ENCODE peak calls at places on chromosomes 13 and 19, in eight cellular contexts. N is ovary, S is adrenal gland, P is A549, M is NB4, T is stomach, E is heart left ventricle, K is suprapubic skin. O is an unnamed sample.

GRCh38 chr13:77876176-77876575 is 42.5 kb downstream of the EDNRB start:
- DNase-seq in N (no peak), S (no peak), P (no peak), M (no peak), T (no peak), E (no peak), K (no peak), O (no peak)

GRCh38 chr19:55624109-55625003 is at the start of gene ZNF784:
- DNase-seq in N (peak), S (peak), P (peak), M (peak), T (peak), E (peak), K (peak), O (peak)

GRCh38 chr13:28421674-28422410 is 73.1 kb downstream of the FLT1 start:
- DNase-seq in N (no peak), S (no peak), P (no peak), M (peak), T (no peak), E (no peak), K (no peak), O (no peak)

GRCh38 chr19:29365836-29366417 is 153.0 kb upstream of the UQCRFS1 start:
- DNase-seq in N (no peak), S (no peak), P (no peak), M (no peak), T (no peak), E (no peak), K (no peak), O (no peak)

GRCh38 chr13:80339841-80340642 is 884 bp downstream of the SPRY2 start:
- DNase-seq in N (peak), S (peak), P (no peak), M (peak), T (peak), E (peak), K (peak), O (peak)

GRCh38 chr13:110841406-110841805 is 73.5 kb downstream of the ANKRD10 start:
- DNase-seq in N (no peak), S (no peak), P (no peak), M (no peak), T (no peak), E (no peak), K (no peak), O (no peak)

GRCh38 chr19:5850189-5850588 is 1.1 kb downstream of the FUT3 start:
- DNase-seq in N (no peak), S (no peak), P (no peak), M (no peak), T (no peak), E (no peak), K (no peak), O (no peak)

GRCh38 chr19:56838930-56839664 is 1.4 kb downstream of the PEG3 start:
- DNase-seq in N (peak), S (peak), P (no peak), M (no peak), T (peak), E (peak), K (peak), O (peak)

GRCh38 chr13:101149735-101150380 is 266.4 kb downstream of the NALCN start:
- DNase-seq in N (no peak), S (no peak), P (peak), M (peak), T (no peak), E (no peak), K (no peak), O (no peak)

GRCh38 chr13:110047511-110047910 is 259.4 kb downstream of the COL4A1 start:
- DNase-seq in N (peak), S (no peak), P (no peak), M (no peak), T (peak), E (peak), K (no peak), O (no peak)

GRCh38 chr13:37149380-37149779 is 43.9 kb upstream of the CSNK1A1L start:
- DNase-seq in N (no peak), S (no peak), P (no peak), M (no peak), T (no peak), E (no peak), K (no peak), O (no peak)

GRCh38 chr13:114142640-114143490 is 10.4 kb upstream of the RASA3 start:
- DNase-seq in N (no peak), S (no peak), P (no peak), M (peak), T (peak), E (peak), K (peak), O (peak)

GRCh38 chr13:73303858-73304257 is 245.1 kb downstream of the KLF5 start:
- DNase-seq in N (no peak), S (no peak), P (no peak), M (no peak), T (no peak), E (no peak), K (no peak), O (no peak)

GRCh38 chr13:97231118-97231831 is 9.1 kb downstream of the MBNL2 start:
- DNase-seq in N (no peak), S (no peak), P (no peak), M (no peak), T (no peak), E (peak), K (no peak), O (no peak)

GRCh38 chr19:4638330-4638729 is 986 bp upstream of the TNFAIP8L1 start:
- DNase-seq in N (peak), S (peak), P (no peak), M (no peak), T (no peak), E (peak), K (no peak), O (no peak)

GRCh38 chr13:110560606-110561334 is 752 bp downstream of the RAB20 start:
- DNase-seq in N (no peak), S (no peak), P (no peak), M (peak), T (peak), E (peak), K (no peak), O (peak)

GRCh38 chr19:15672580-15673175 is at the start of gene CYP4F12:
- DNase-seq in N (peak), S (peak), P (peak), M (peak), T (peak), E (peak), K (peak), O (peak)

GRCh38 chr13:105342421-105342820 is 1193.0 kb downstream of the EFNB2 start:
- DNase-seq in N (no peak), S (no peak), P (no peak), M (no peak), T (no peak), E (no peak), K (no peak), O (no peak)

DNA sequence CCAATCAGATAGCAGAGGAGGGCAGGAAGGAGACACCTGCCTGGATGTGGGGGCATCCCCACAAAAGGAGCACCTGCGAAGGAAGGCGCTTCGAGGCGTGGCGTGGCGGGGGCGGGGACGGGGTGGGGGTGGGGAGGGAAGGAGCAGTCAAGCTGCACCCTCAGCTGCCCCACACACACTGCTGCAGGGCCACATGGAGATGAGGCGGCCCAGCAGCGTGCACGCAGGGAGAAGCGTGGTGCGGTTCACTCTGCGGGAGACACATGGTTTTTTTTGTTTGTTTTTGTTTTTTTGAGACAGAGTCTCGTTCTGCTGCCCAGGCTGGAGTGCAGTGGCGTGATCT is 21.4 kb downstream of the ANKRD27 start:
- DNase-seq in N (no peak), S (no peak), P (no peak), M (no peak), T (no peak), E (no peak), K (no peak), O (no peak)
- TF ChIP-seq POLR2A in N (no peak), S (no peak), P (no peak), M (no peak), T (no peak), E (no peak), K (no peak), O (no peak)

GRCh38 chr19:13130886-13131490 is 12.9 kb downstream of the NACC1 start:
- DNase-seq in N (no peak), S (no peak), P (no peak), M (no peak), T (no peak), E (no peak), K (no peak), O (no peak)
- TF ChIP-seq POLR2A in N (no peak), S (no peak), P (no peak), M (no peak), T (no peak), E (no peak), K (no peak), O (no peak)

GRCh38 chr19:3151563-3152430 is 16.0 kb downstream of the GNA15 start:
- DNase-seq in N (no peak), S (no peak), P (no peak), M (no peak), T (no peak), E (no peak), K (no peak), O (no peak)

GRCh38 chr19:3152431-3152780 is 16.6 kb downstream of the GNA15 start:
- DNase-seq in N (no peak), S (no peak), P (no peak), M (no peak), T (no peak), E (no peak), K (no peak), O (no peak)

GRCh38 chr19:3157096-3157845 is 21.3 kb upstream of the S1PR4 start:
- DNase-seq in N (no peak), S (no peak), P (no peak), M (no peak), T (no peak), E (no peak), K (no peak), O (no peak)

GRCh38 chr19:3153286-3154230 is 17.7 kb downstream of the GNA15 start:
- DNase-seq in N (no peak), S (no peak), P (no peak), M (no peak), T (no peak), E (no peak), K (no peak), O (no peak)

DNA sequence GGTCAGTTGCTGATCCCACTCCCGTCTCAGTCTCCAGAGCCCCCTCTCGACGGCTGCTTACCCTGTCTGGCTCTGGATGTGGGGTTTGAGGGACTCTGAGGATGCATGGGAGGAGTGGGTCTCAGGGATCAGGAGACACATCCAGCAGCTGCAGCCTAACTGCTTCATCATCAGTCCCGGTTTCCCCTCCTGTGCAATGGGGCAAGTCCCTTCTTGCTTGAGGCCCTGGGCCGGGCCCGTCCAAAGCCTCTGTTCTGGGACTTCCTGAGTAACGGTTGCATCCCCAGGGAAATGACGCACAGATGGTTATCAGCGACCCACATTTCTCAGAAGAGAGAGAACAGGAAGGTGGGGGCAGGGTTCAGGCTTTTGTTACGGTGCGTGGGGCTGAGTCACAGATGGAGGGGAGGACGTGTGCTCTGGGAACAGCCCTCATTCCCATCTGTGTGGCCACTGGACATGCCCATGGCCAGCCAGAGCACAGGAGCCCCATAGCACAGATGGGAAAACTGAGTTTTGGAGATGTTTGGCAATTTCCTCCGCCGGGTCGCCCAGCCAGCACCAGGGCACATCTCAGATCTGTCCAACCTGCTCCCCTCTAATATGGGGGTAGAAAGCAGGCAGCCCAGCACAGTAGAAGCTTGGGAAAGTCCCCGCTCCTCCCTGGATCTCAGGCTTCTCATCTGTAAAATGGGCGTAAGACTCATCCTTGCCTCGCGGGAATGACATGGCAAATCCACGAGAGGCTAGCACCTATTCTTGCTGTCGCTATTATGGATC is 19.3 kb downstream of the GNA15 start:
- DNase-seq in N (no peak), S (peak), P (peak), M (peak), T (peak), E (peak), K (peak), O (peak)
- TF ChIP-seq POLR2A in N (no peak), S (no peak), P (peak), M (no peak), T (no peak), E (no peak), K (no peak), O (peak)

GRCh38 chr19:51703655-51704515 is 10.8 kb downstream of the SPACA6 start:
- DNase-seq in N (peak), S (peak), P (peak), M (peak), T (peak), E (peak), K (peak), O (peak)

GRCh38 chr19:51701468-51702100 is 8.5 kb downstream of the SPACA6 start:
- DNase-seq in N (no peak), S (no peak), P (no peak), M (no peak), T (no peak), E (no peak), K (no peak), O (peak)

GRCh38 chr19:51704601-51705000 is 11.5 kb downstream of the SPACA6 start:
- DNase-seq in N (no peak), S (peak), P (no peak), M (no peak), T (no peak), E (no peak), K (no peak), O (no peak)

GRCh38 chr19:51702754-51703654 is 9.9 kb downstream of the SPACA6 start:
- DNase-seq in N (peak), S (peak), P (no peak), M (no peak), T (peak), E (no peak), K (peak), O (no peak)

DNA sequence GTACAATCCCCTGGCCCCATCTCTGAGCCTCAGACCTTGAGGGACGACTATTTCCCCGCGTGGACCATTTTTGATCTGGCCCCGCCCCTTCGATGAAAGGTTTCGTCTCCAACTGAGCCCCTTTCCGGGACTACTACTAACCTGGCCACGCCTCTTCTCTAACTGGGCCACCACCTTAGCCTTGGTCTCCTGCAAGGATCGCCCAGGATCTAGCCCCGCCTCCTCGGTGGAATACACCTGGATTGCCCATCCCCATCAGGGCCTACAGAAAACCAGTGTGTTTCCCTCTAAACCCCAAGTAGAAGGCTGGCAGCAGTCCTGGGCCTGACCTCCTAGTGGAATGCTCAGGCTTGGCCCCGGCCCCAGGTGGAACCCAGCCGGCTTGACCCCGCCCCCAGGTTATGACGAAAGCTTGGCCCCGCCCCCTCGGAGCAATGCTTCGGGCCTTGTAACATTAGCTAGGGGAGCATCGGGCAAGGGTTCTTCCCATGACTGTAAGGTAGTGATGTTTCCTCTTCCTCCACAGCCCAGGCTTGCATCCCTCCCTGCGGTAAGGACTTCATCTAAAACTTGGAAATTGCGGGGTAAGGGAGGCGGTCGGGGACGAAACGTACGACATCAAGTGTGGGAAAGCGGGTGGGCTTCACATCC is 9.1 kb downstream of the SPACA6 start:
- DNase-seq in N (peak), S (peak), P (peak), M (no peak), T (peak), E (peak), K (peak), O (peak)
- TF ChIP-seq POLR2A in N (no peak), S (no peak), P (no peak), M (no peak), T (no peak), E (no peak), K (no peak), O (no peak)

GRCh38 chr19:47483800-47484690 is at the start of gene KPTN:
- DNase-seq in N (peak), S (peak), P (peak), M (peak), T (peak), E (peak), K (peak), O (peak)
- TF ChIP-seq POLR2A in N (peak), S (no peak), P (peak), M (peak), T (no peak), E (no peak), K (no peak), O (peak)

O was measured in erythroblast.